ENCODE peak calls at places on chromosomes 6 and 20, in five cellular contexts. Y is NCI-H1105, N is T follicular helper cell, O is H4, Q is adrenal gland. K is an unnamed sample.
A peak's percentile ranks its signal among the peaks of the same experiment; 100 is the strongest.

GRCh38 chr20:347640-348484 is 951 bp downstream of the NRSN2 start:
- DNase-seq in Y (peak; percentile 97), N (peak; percentile 37), O (peak; percentile 97), Q (peak; percentile 98), K (peak; percentile 49)

GRCh38 chr20:1868856-1869255 is 26.4 kb upstream of the SIRPA start:
- DNase-seq in N (no peak), O (no peak), Y (no peak), Q (peak; percentile 90), K (no peak)

GRCh38 chr6:15619330-15619729 is 43.5 kb downstream of the DTNBP1 start:
- DNase-seq in Q (no peak), N (no peak), Y (no peak), O (no peak), K (no peak)

GRCh38 chr6:135179920-135180457 is 1.1 kb upstream of the MYB start:
- DNase-seq in O (no peak), N (no peak), Q (no peak), Y (no peak), K (no peak)

GRCh38 chr6:10401632-10402223 is 13.1 kb downstream of the TFAP2A start:
- DNase-seq in Y (no peak), N (no peak), Q (no peak), O (no peak), K (no peak)

GRCh38 chr6:106745824-106746610 is 116.6 kb downstream of the QRSL1 start:
- DNase-seq in Y (no peak), N (no peak), O (no peak), Q (no peak), K (peak; percentile 71)

GRCh38 chr20:36573798-36574277 is 441 bp downstream of the TGIF2 start:
- DNase-seq in Y (no peak), O (no peak), N (peak; percentile 26), Q (peak; percentile 22), K (no peak)

GRCh38 chr20:63686492-63687321 is 9.7 kb upstream of the TNFRSF6B start:
- DNase-seq in N (no peak), Q (peak; percentile 79), O (no peak), Y (no peak), K (no peak)

GRCh38 chr6:5053864-5054426 is 31.2 kb upstream of the PPP1R3G start:
- DNase-seq in O (no peak), N (no peak), Q (no peak), Y (no peak), K (no peak)

GRCh38 chr20:34954905-34955231 is 738 bp downstream of the GSS start:
- DNase-seq in N (no peak), Y (peak; percentile 46), Q (peak; percentile 41), O (no peak), K (no peak)

GRCh38 chr20:33697129-33697528 is 10.9 kb upstream of the E2F1 start:
- DNase-seq in Q (peak; percentile 83), Y (no peak), N (no peak), O (no peak), K (no peak)

GRCh38 chr6:165943908-165944307 is 223.7 kb downstream of the TBXT start:
- DNase-seq in Q (no peak), O (no peak), Y (no peak), N (no peak), K (no peak)

GRCh38 chr20:51532577-51533191 is 9.8 kb downstream of the NFATC2 start:
- DNase-seq in O (no peak), N (no peak), Q (peak; percentile 50), Y (no peak), K (no peak)

K was measured in NCI-H1436 treated with DMSO at 0.1 percent for 48 hours.